ENCODE peak calls at places on chromosomes 12 and 14, in six cellular contexts. One of them, this sample, is unnamed.

GRCh38 chr14:80982711-80983110 is 27.3 kb downstream of the TSHR start:
- DNase-seq in tibial artery: no peak
- DNase-seq in right cardiac atrium: no peak
- DNase-seq in stomach: no peak
- DNase-seq in lower lobe of right lung: no peak
- DNase-seq in heart left ventricle: no peak
- DNase-seq in this sample: no peak

GRCh38 chr12:108840605-108841328 is 16.6 kb downstream of the SSH1 start:
- DNase-seq in lower lobe of right lung: peak
- DNase-seq in right cardiac atrium: no peak
- DNase-seq in heart left ventricle: no peak
- DNase-seq in tibial artery: no peak
- DNase-seq in stomach: no peak
- DNase-seq in this sample: no peak

GRCh38 chr12:58803893-58804292 is 116.4 kb downstream of the LRIG3 start:
- DNase-seq in heart left ventricle: no peak
- DNase-seq in tibial artery: no peak
- DNase-seq in lower lobe of right lung: no peak
- DNase-seq in right cardiac atrium: no peak
- DNase-seq in stomach: no peak
- DNase-seq in this sample: no peak

GRCh38 chr12:99130808-99131538 is 485.9 kb downstream of the APAF1 start:
- DNase-seq in lower lobe of right lung: no peak
- DNase-seq in right cardiac atrium: peak
- DNase-seq in heart left ventricle: no peak
- DNase-seq in stomach: no peak
- DNase-seq in tibial artery: no peak
- DNase-seq in this sample: no peak

GRCh38 chr14:22388669-22389625 is 200.1 kb downstream of the DAD1 start:
- DNase-seq in stomach: no peak
- DNase-seq in lower lobe of right lung: no peak
- DNase-seq in heart left ventricle: no peak
- DNase-seq in tibial artery: no peak
- DNase-seq in right cardiac atrium: no peak
- DNase-seq in this sample: no peak

GRCh38 chr14:104098272-104099095 is 13.0 kb downstream of the ASPG start:
- DNase-seq in right cardiac atrium: peak
- DNase-seq in lower lobe of right lung: peak
- DNase-seq in heart left ventricle: peak
- DNase-seq in stomach: no peak
- DNase-seq in tibial artery: no peak
- DNase-seq in this sample: no peak

GRCh38 chr12:128797119-128798118 is 26.3 kb downstream of the SLC15A4 start:
- DNase-seq in heart left ventricle: no peak
- DNase-seq in tibial artery: no peak
- DNase-seq in lower lobe of right lung: peak
- DNase-seq in right cardiac atrium: no peak
- DNase-seq in stomach: no peak
- DNase-seq in this sample: no peak

GRCh38 chr12:117890137-117890536 is 78.7 kb downstream of the KSR2 start:
- DNase-seq in heart left ventricle: no peak
- DNase-seq in lower lobe of right lung: no peak
- DNase-seq in right cardiac atrium: no peak
- DNase-seq in tibial artery: no peak
- DNase-seq in stomach: no peak
- DNase-seq in this sample: no peak

GRCh38 chr14:76761849-76762616 is 765 bp downstream of the VASH1 start:
- DNase-seq in lower lobe of right lung: no peak
- DNase-seq in stomach: no peak
- DNase-seq in heart left ventricle: peak
- DNase-seq in right cardiac atrium: peak
- DNase-seq in tibial artery: no peak
- DNase-seq in this sample: no peak

GRCh38 chr12:62584619-62585018 is 118.0 kb downstream of the MON2 start:
- DNase-seq in heart left ventricle: no peak
- DNase-seq in right cardiac atrium: no peak
- DNase-seq in stomach: no peak
- DNase-seq in lower lobe of right lung: no peak
- DNase-seq in tibial artery: no peak
- DNase-seq in this sample: no peak

GRCh38 chr12:38919191-38919590 is 13.8 kb upstream of the CPNE8 start:
- DNase-seq in tibial artery: no peak
- DNase-seq in right cardiac atrium: no peak
- DNase-seq in lower lobe of right lung: no peak
- DNase-seq in stomach: no peak
- DNase-seq in heart left ventricle: no peak
- DNase-seq in this sample: no peak

GRCh38 chr14:68408680-68409079 is 384.2 kb downstream of the ZFP36L1 start:
- DNase-seq in lower lobe of right lung: no peak
- DNase-seq in heart left ventricle: no peak
- DNase-seq in tibial artery: no peak
- DNase-seq in stomach: no peak
- DNase-seq in right cardiac atrium: no peak
- DNase-seq in this sample: no peak

DNA sequence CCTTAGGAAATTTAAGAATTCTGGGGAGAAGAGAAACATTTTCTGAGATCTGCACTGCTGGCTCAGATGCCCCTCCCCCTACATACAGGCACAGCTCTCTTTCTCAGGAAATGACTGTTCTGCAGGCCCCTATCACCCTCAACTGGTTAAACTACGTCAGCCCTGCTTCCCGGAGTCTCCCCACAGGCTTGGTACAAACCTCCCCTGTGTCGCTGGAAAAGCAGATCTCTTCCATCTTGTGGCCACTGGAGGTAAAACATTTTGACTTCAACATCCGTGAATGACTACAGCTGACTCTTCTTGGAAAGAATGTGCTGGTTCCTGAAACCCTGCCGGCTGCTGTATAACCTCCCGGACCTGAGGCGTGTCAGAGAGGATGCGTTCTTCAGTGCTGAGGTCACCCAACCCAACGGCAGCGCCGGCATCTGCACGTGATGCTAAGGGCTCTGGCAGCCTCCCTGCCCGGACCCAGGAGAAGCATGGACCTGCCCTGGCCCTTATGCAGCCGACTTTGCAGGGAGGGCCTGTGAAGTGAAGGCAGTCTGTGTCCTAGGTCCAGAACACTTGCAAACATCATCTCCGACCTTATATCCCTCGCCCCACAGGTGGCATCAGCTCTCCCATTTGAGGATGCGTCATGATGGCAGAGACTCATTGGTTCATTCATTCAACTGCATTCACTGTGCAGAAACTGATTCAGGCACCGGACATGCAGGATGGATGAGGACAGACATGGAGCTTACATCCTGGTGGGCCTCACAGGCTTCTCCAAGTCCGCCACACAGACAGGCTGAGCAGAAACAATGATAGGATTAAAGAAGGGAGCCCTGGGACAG is 129.2 kb downstream of the GCH1 start:
- DNase-seq in lower lobe of right lung: peak
- DNase-seq in heart left ventricle: peak
- DNase-seq in stomach: peak
- DNase-seq in tibial artery: peak
- DNase-seq in right cardiac atrium: peak
- DNase-seq in this sample: peak
- H3K4me3 ChIP-seq in lower lobe of right lung: no peak
- H3K4me3 ChIP-seq in heart left ventricle: peak
- H3K4me3 ChIP-seq in stomach: no peak
- H3K4me3 ChIP-seq in tibial artery: peak
- H3K4me3 ChIP-seq in right cardiac atrium: no peak
- H3K4me3 ChIP-seq in this sample: peak

GRCh38 chr14:70714055-70714550 is 72.4 kb downstream of the TTC9 start:
- DNase-seq in lower lobe of right lung: no peak
- DNase-seq in right cardiac atrium: no peak
- DNase-seq in tibial artery: no peak
- DNase-seq in stomach: peak
- DNase-seq in heart left ventricle: no peak
- DNase-seq in this sample: no peak

GRCh38 chr14:70716483-70716882 is 74.8 kb downstream of the TTC9 start:
- DNase-seq in lower lobe of right lung: no peak
- DNase-seq in tibial artery: no peak
- DNase-seq in stomach: no peak
- DNase-seq in right cardiac atrium: no peak
- DNase-seq in heart left ventricle: no peak
- DNase-seq in this sample: no peak

GRCh38 chr14:70716958-70717357 is 75.2 kb downstream of the TTC9 start:
- DNase-seq in lower lobe of right lung: no peak
- DNase-seq in heart left ventricle: no peak
- DNase-seq in stomach: no peak
- DNase-seq in tibial artery: no peak
- DNase-seq in right cardiac atrium: no peak
- DNase-seq in this sample: no peak

GRCh38 chr14:70709726-70710382 is 68.1 kb downstream of the TTC9 start:
- DNase-seq in tibial artery: no peak
- DNase-seq in lower lobe of right lung: no peak
- DNase-seq in stomach: no peak
- DNase-seq in heart left ventricle: no peak
- DNase-seq in right cardiac atrium: no peak
- DNase-seq in this sample: no peak

GRCh38 chr14:70713096-70713875 is 71.6 kb downstream of the TTC9 start:
- DNase-seq in tibial artery: no peak
- DNase-seq in right cardiac atrium: no peak
- DNase-seq in stomach: no peak
- DNase-seq in lower lobe of right lung: no peak
- DNase-seq in heart left ventricle: no peak
- DNase-seq in this sample: no peak
- H3K27ac ChIP-seq in tibial artery: peak
- H3K27ac ChIP-seq in right cardiac atrium: peak
- H3K27ac ChIP-seq in stomach: peak
- H3K27ac ChIP-seq in lower lobe of right lung: peak
- H3K27ac ChIP-seq in heart left ventricle: peak
- H3K27ac ChIP-seq in this sample: peak

DNA sequence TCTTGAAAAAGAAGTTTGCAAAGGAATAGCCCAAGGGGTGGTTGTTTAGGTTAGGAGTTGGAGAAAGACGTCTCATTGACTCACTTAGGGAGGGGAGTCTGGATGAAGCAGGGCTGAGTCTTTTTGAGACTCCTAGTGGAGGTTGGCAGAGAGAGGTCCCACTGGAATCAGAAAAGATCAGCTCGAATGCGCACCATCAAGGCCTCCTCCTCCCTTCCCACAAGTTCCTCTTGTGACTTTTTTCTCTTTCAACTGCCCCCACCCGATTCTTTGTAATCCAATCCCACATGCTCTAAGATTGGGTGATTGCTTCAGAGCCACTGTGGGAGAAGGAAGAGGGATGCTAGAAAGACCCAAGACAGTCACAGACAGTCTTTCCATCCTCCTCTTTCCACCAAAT is 2.0 kb downstream of the ARHGEF40 start:
- DNase-seq in stomach: no peak
- DNase-seq in heart left ventricle: no peak
- DNase-seq in right cardiac atrium: no peak
- DNase-seq in lower lobe of right lung: no peak
- DNase-seq in tibial artery: no peak
- DNase-seq in this sample: no peak
- H3K4me3 ChIP-seq in stomach: peak
- H3K4me3 ChIP-seq in heart left ventricle: peak
- H3K4me3 ChIP-seq in right cardiac atrium: peak
- H3K4me3 ChIP-seq in lower lobe of right lung: peak
- H3K4me3 ChIP-seq in tibial artery: peak
- H3K4me3 ChIP-seq in this sample: peak

DNA sequence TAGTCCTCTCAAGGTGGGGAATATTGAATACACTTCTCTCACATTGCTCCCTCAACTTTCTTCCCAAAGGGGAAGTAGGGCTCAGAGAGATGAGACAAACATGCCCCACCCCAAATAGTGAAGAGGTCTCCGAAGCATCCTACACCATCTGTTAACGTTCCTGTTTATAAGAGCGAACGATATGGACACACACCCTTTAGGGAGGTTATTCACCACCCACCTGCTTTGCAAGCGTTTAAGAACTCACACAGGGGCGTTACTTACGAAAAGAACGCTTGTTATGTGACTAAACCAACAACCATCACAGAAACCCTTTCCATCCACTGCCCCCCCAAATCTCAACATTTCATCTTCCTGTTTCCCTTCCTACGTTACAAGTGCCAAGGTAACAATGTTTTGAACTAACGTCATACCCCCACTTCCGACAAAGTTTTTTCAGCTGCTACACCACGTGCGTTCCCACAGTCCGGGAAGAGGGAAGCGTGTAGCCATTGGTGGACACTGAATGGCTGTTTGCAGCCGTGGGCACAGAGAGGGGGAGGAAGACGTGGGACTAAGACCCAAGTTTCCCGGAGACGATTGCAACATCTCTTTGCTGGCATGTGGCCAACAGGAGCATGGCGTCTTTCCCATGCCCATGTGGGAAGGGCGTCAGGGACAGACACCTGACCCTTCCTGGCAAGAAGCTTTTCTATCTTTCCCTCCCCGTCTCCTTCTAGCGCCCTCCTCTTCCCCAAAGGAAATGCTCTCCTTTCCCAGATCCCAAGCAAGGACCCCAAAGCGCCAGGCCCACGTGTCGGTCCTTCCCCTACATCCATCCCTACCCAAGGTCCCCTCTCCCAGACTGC is 1.2 kb downstream of the YBX3 start:
- DNase-seq in right cardiac atrium: peak
- DNase-seq in stomach: peak
- DNase-seq in lower lobe of right lung: peak
- DNase-seq in heart left ventricle: peak
- DNase-seq in tibial artery: peak
- DNase-seq in this sample: peak
- H3K27ac ChIP-seq in right cardiac atrium: peak
- H3K27ac ChIP-seq in stomach: peak
- H3K27ac ChIP-seq in lower lobe of right lung: peak
- H3K27ac ChIP-seq in heart left ventricle: peak
- H3K27ac ChIP-seq in tibial artery: peak
- H3K27ac ChIP-seq in this sample: peak

This sample was measured in left ventricle myocardium inferior.